ENCODE peak calls at places on chromosomes 12 and 14, in six cellular contexts. Z is AG09319; D is stimulated activated CD8-positive, alpha-beta memory T cell treated with anti-CD3 and anti-CD28 coated beads, Interleukin-4, amount 100 ng/mL, for 1 hour; Y is G401; Q is activated T-helper 9 cell treated with anti-CD3 and anti-CD28 coated beads, Interleukin-2, amount 50 U/mL, for 16 hours; K is heart right ventricle. X is an unnamed sample.

GRCh38 chr12:19453961-19454360 is 14.7 kb downstream of the AEBP2 start:
- DNase-seq in Z (no peak), K (no peak), Y (no peak), D (no peak), Q (no peak), X (no peak)

GRCh38 chr12:14937014-14937413 is 1.3 kb downstream of the ERP27 start:
- DNase-seq in Y (no peak), D (no peak), K (no peak), Q (no peak), Z (no peak), X (no peak)

GRCh38 chr12:47417146-47417545 is 288.7 kb downstream of the RPAP3 start:
- DNase-seq in D (no peak), Q (no peak), Y (no peak), Z (no peak), K (no peak), X (no peak)

GRCh38 chr14:60485600-60486251 is at the start of gene C14orf39:
- DNase-seq in Z (no peak), Q (no peak), Y (no peak), D (no peak), K (no peak), X (no peak)

GRCh38 chr14:60350366-60350720 is 101.3 kb downstream of the PPM1A start:
- DNase-seq in D (no peak), Y (no peak), Q (no peak), K (no peak), Z (no peak), X (no peak)

GRCh38 chr14:36879558-36879957 is 217.9 kb downstream of the PAX9 start:
- DNase-seq in Q (no peak), Z (no peak), D (no peak), Y (no peak), K (no peak), X (no peak)

GRCh38 chr14:79587194-79587593 is 624.1 kb downstream of the DIO2 start:
- DNase-seq in Y (peak; percentile 74), Z (no peak), K (peak; percentile 4), Q (no peak), D (no peak), X (no peak)

GRCh38 chr12:91377456-91377855 is 194.8 kb upstream of the DCN start:
- DNase-seq in K (no peak), Z (no peak), D (no peak), Q (no peak), Y (no peak), X (no peak)

GRCh38 chr12:12072064-12072760 is 1.5 kb downstream of the BCL2L14 start:
- DNase-seq in D (peak; percentile 1), Y (no peak), Z (no peak), Q (peak; percentile 15), K (no peak), X (no peak)